ENCODE peak calls at places on chromosomes 4 and X, in nine cellular contexts. K is stomach, A is sigmoid colon, E is SK-N-SH, O is spleen, S is prostate gland, R is HL-60, H is K562, J is HCT116. C is an unnamed sample.

GRCh38 chr4:21474195-21474594 is 474.4 kb downstream of the KCNIP4 start:
- DNase-seq in K (no peak), O (no peak), S (no peak), H (no peak), J (no peak), R (no peak), E (no peak), A (no peak), C (no peak)

GRCh38 chr4:1231637-1232360 is 17.1 kb downstream of the CTBP1 start:
- DNase-seq in E (no peak), S (no peak), R (no peak), O (no peak), A (no peak), K (no peak), H (no peak), J (no peak), C (no peak)

GRCh38 chr4:16437836-16438235 is 211.6 kb upstream of the TAPT1 start:
- DNase-seq in A (no peak), O (no peak), S (no peak), E (no peak), J (no peak), H (no peak), K (no peak), R (no peak), C (no peak)

GRCh38 chr4:87044511-87045369 is 109.9 kb downstream of the AFF1 start:
- DNase-seq in R (no peak), E (peak), A (no peak), O (no peak), J (no peak), S (no peak), K (no peak), H (peak), C (no peak)

GRCh38 chr4:99640676-99641075 is 17.0 kb downstream of the C4orf54 start:
- DNase-seq in R (no peak), J (no peak), K (no peak), H (no peak), E (no peak), S (no peak), A (no peak), O (no peak), C (no peak)

GRCh38 chr4:53307819-53308773 is 57.8 kb downstream of the SCFD2 start:
- DNase-seq in R (no peak), O (no peak), E (no peak), K (no peak), J (no peak), A (no peak), H (no peak), S (no peak), C (no peak)

GRCh38 chr4:87053802-87054767 is 119.3 kb downstream of the AFF1 start:
- DNase-seq in O (no peak), A (no peak), E (no peak), S (no peak), H (peak), R (peak), K (no peak), J (no peak), C (no peak)

GRCh38 chrX:31546130-31546529 is 474.3 kb upstream of the FTHL17 start:
- DNase-seq in K (no peak), O (no peak), E (no peak), S (no peak), R (no peak), J (no peak), H (peak), A (no peak), C (no peak)

GRCh38 chrX:149881081-149881711 is at the start of gene MAGEA8:
- DNase-seq in R (no peak), S (no peak), H (peak), J (no peak), E (peak), K (no peak), A (no peak), O (no peak), C (no peak)

GRCh38 chr4:78922207-78922606 is 17.0 kb downstream of the PAQR3 start:
- DNase-seq in S (no peak), J (no peak), K (no peak), O (no peak), H (no peak), E (no peak), R (no peak), A (no peak), C (no peak)

GRCh38 chr4:67699603-67700002 is 1.4 kb downstream of the UBA6 start:
- DNase-seq in A (no peak), H (peak), S (no peak), O (no peak), E (no peak), R (no peak), K (no peak), J (no peak), C (no peak)

GRCh38 chrX:136162827-136163427 is 15.6 kb downstream of the FHL1 start:
- DNase-seq in H (peak), E (peak), A (peak), R (no peak), K (peak), O (no peak), S (no peak), J (peak), C (peak)

GRCh38 chrX:3268804-3269203 is 77.6 kb downstream of the MXRA5 start:
- DNase-seq in R (no peak), O (no peak), K (no peak), J (no peak), E (no peak), S (no peak), H (no peak), A (no peak), C (no peak)

GRCh38 chrX:110786486-110786885 is 9.1 kb downstream of the CHRDL1 start:
- DNase-seq in H (no peak), S (no peak), J (no peak), O (no peak), K (no peak), E (no peak), R (no peak), A (no peak), C (no peak)

GRCh38 chrX:145856181-145856580 is 38.6 kb downstream of the SLITRK2 start:
- DNase-seq in E (no peak), H (no peak), J (no peak), O (no peak), S (no peak), A (no peak), K (no peak), R (no peak), C (no peak)

DNA sequence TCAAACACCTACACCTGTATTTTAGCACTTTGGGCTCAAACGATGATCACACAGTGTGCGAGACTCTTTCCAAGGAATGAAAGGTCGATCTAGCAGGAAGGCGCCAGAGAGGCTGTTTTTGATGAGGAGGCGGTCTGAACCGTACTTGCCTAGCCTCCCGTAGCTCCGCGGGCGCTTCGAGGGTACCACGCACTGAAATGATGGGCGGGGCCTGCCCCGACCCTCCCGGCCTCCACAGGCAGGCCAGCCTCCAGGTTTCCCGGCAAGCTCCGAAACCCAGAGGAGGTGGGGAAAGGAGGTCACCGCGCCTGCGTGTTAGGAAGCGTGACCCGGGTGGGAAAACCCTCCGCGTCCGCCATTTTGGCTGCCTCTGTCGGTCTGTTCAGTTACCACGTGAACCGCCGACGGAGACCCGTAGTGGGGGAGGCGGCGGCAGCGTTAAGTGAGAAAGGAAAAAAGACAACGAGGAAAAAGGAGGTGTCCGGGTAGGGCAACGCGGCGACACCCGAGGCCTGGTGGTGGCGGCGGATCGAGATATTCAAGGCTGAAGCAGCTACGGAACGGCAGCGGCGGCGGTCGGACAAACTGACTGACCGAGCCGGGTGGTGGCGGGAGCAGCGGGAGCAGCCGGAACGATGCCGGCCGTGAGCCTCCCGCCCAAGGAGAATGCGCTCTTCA is at the start of gene NAA15:
- DNase-seq in R (peak), O (peak), J (peak), K (peak), E (peak), A (peak), S (peak), H (peak), C (peak)
- TF ChIP-seq POLR2AphosphoS5 in R (peak), O (peak), J (peak), K (peak), E (peak), A (peak), S (peak), H (peak), C (peak)

DNA sequence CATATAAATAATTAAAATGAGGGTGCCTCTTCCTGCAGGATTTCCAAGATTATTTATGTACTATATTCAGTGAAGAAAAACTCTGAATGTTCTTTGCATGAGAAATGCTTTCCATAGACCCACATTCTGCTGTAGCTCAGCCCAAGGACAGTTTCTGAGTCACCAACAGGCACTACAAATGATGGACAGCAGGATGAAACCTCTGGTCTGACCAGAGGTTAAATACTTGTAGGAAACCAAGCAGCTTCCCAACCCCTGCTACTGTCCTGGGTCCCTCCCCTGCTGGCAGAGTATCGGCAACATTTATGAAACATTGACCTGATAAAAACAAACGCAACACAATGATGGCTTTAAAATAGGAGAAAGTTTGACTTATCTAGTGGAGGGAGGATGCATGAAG is 73.1 kb downstream of the CXXC4 start:
- DNase-seq in H (no peak), K (no peak), E (no peak), O (no peak), J (no peak), S (no peak), R (no peak), A (no peak), C (no peak)
- H3K27ac ChIP-seq in H (no peak), K (no peak), E (no peak), O (no peak), J (no peak), S (no peak), R (no peak), A (no peak), C (no peak)

DNA sequence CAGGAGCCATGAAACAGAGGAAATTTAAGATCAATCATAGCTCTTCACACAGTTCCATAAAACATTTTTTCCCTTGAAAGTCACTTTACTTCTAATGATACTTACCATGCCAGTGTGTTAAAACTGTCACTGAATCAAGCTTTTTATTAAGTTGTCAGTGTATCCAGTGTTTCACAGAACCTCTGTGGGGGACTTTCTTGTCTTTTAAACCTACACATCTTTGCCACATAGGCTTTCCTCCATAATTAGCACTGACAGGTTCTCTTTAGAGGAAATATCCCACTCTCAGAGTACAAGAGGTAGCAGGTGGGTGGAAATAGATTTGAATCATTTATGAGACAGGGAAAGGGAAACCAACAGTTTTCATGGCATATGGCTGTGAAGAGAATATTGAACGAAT is 25.8 kb upstream of the DYNLT3 start:
- DNase-seq in H (no peak), O (no peak), S (no peak), K (no peak), A (no peak), R (no peak), E (no peak), J (no peak), C (no peak)
- TF ChIP-seq POLR2AphosphoS5 in H (no peak), O (no peak), S (no peak), K (no peak), A (no peak), R (no peak), E (no peak), J (no peak), C (no peak)

GRCh38 chr4:38762560-38762959 is 20.2 kb downstream of the TLR10 start:
- DNase-seq in O (peak), K (no peak), E (no peak), R (no peak), S (no peak), H (no peak), J (no peak), A (no peak), C (no peak)
- H3K27ac ChIP-seq in O (peak), K (no peak), E (no peak), R (peak), S (no peak), H (no peak), J (no peak), A (no peak), C (no peak)

GRCh38 chr4:48649505-48649904 is 130.6 kb downstream of the FRYL start:
- DNase-seq in R (no peak), H (no peak), S (no peak), J (no peak), E (no peak), K (no peak), A (no peak), O (no peak), C (no peak)
- TF ChIP-seq POLR2AphosphoS5 in R (no peak), H (no peak), S (no peak), J (no peak), E (no peak), K (no peak), A (no peak), O (no peak), C (no peak)

GRCh38 chrX:22313757-22314156 is 41.0 kb downstream of the CBLL2 start:
- DNase-seq in E (no peak), R (no peak), H (no peak), S (no peak), J (no peak), O (no peak), A (no peak), K (no peak), C (no peak)
- H3K27ac ChIP-seq in E (no peak), R (no peak), H (no peak), S (no peak), J (no peak), O (no peak), A (no peak), K (no peak), C (no peak)

GRCh38 chr4:141610365-141610764 is 26.0 kb upstream of the IL15 start:
- DNase-seq in H (no peak), O (no peak), R (no peak), S (no peak), E (no peak), J (no peak), K (no peak), A (no peak), C (no peak)

GRCh38 chr4:141609243-141609642 is 27.1 kb upstream of the IL15 start:
- DNase-seq in E (no peak), J (no peak), H (no peak), S (no peak), K (no peak), R (no peak), A (no peak), O (no peak), C (no peak)

GRCh38 chr4:141620715-141621114 is 15.7 kb upstream of the IL15 start:
- DNase-seq in S (no peak), O (no peak), R (no peak), K (no peak), H (no peak), J (no peak), A (no peak), E (no peak), C (no peak)

GRCh38 chr4:141614878-141615586 is 21.4 kb upstream of the IL15 start:
- DNase-seq in K (no peak), R (no peak), S (no peak), A (no peak), H (no peak), J (no peak), E (no peak), O (no peak), C (no peak)
- TF ChIP-seq POLR2AphosphoS5 in K (no peak), R (no peak), S (no peak), A (no peak), H (no peak), J (no peak), E (no peak), O (no peak), C (no peak)